ENCODE peak calls at places on chromosomes 3 and 15, in ten cellular contexts. W is suprapubic skin; X is CD4-positive, alpha-beta T cell; N is AG04450; I is NCI-H1105; O is stimulated activated naive B cell treated with anti-CD40 and anti-IgM and Interleukin-4, amounts not matched to agents 10 μg/mL and 1 μg/mL and 100 μg/mL, for 72 hours; G is CD8-positive, alpha-beta memory T cell; U is right cardiac atrium; C is foreskin melanocyte; B is activated effector memory CD4-positive, alpha-beta T cell treated with anti-CD3 and anti-CD28 coated beads, Interleukin-2, amount 50 U/mL, for 16 hours. J is an unnamed sample.

GRCh38 chr3:133192363-133192945 is 154.3 kb downstream of the TMEM108 start:
- DNase-seq in W (no peak), X (no peak), N (no peak), I (no peak), O (no peak), G (no peak), U (no peak), C (no peak), B (no peak), J (no peak)

GRCh38 chr15:47794266-47794914 is 77.1 kb downstream of the SEMA6D start:
- DNase-seq in W (no peak), X (no peak), N (no peak), I (no peak), O (no peak), G (no peak), U (no peak), C (no peak), B (no peak), J (no peak)

GRCh38 chr3:171972965-171973364 is 66.4 kb upstream of the FNDC3B start:
- DNase-seq in W (no peak), X (no peak), N (no peak), I (no peak), O (no peak), G (no peak), U (peak; percentile 63), C (no peak), B (no peak), J (no peak)

GRCh38 chr3:32109256-32109655 is 2.8 kb downstream of the GPD1L start:
- DNase-seq in W (peak; percentile 93), X (no peak), N (no peak), I (peak; percentile 82), O (no peak), G (no peak), U (peak; percentile 91), C (no peak), B (no peak), J (no peak)

GRCh38 chr3:157429703-157430102 is 6.9 kb upstream of the PTX3 start:
- DNase-seq in W (no peak), X (no peak), N (no peak), I (no peak), O (no peak), G (no peak), U (no peak), C (peak; percentile 51), B (no peak), J (no peak)

GRCh38 chr15:54566654-54567053 is 588.4 kb downstream of the UNC13C start:
- DNase-seq in W (no peak), X (no peak), N (no peak), I (no peak), O (no peak), G (no peak), U (no peak), C (no peak), B (no peak), J (no peak)

GRCh38 chr15:78991476-78991875 is 46.6 kb upstream of the CTSH start:
- DNase-seq in W (no peak), X (no peak), N (peak; percentile 15), I (no peak), O (no peak), G (no peak), U (no peak), C (no peak), B (no peak), J (no peak)

GRCh38 chr3:40768536-40768935 is 243.8 kb downstream of the ZNF621 start:
- DNase-seq in W (no peak), X (no peak), N (no peak), I (no peak), O (no peak), G (no peak), U (no peak), C (no peak), B (no peak), J (no peak)

GRCh38 chr3:50246517-50246954 is 10.5 kb downstream of the GNAI2 start:
- DNase-seq in W (no peak), X (peak; percentile 62), N (no peak), I (no peak), O (peak; percentile 70), G (peak; percentile 80), U (peak; percentile 69), C (peak; percentile 74), B (peak; percentile 93), J (peak; percentile 83)

GRCh38 chr3:136277634-136278033 is 27.5 kb downstream of the PCCB start:
- DNase-seq in W (no peak), X (no peak), N (no peak), I (peak; percentile 91), O (no peak), G (no peak), U (no peak), C (no peak), B (no peak), J (no peak)

GRCh38 chr3:145678401-145678800 is 482.6 kb downstream of the PLOD2 start:
- DNase-seq in W (no peak), X (no peak), N (no peak), I (no peak), O (no peak), G (no peak), U (no peak), C (peak; percentile 8), B (no peak), J (no peak)

GRCh38 chr3:129534428-129535027 is 6.1 kb downstream of the RHO start:
- DNase-seq in W (no peak), X (no peak), N (no peak), I (no peak), O (no peak), G (no peak), U (no peak), C (no peak), B (no peak), J (no peak)

GRCh38 chr15:94582368-94582767 is 351.0 kb downstream of the MCTP2 start:
- DNase-seq in W (no peak), X (no peak), N (no peak), I (no peak), O (no peak), G (no peak), U (peak; percentile 18), C (peak; percentile 44), B (no peak), J (no peak)

GRCh38 chr3:149599236-149599635 is 58.6 kb downstream of the WWTR1 start:
- DNase-seq in W (no peak), X (no peak), N (no peak), I (no peak), O (no peak), G (no peak), U (peak; percentile 67), C (no peak), B (no peak), J (no peak)

GRCh38 chr3:179410317-179410716 is 41.0 kb downstream of the GNB4 start:
- DNase-seq in W (no peak), X (no peak), N (no peak), I (no peak), O (no peak), G (no peak), U (no peak), C (no peak), B (no peak), J (no peak)

GRCh38 chr3:9213019-9213646 is 36.3 kb downstream of the SRGAP3 start:
- DNase-seq in W (no peak), X (no peak), N (no peak), I (no peak), O (no peak), G (no peak), U (no peak), C (no peak), B (no peak), J (no peak)

GRCh38 chr3:171801738-171802600 is 8.3 kb downstream of the PLD1 start:
- DNase-seq in W (no peak), X (no peak), N (peak; percentile 68), I (no peak), O (no peak), G (no peak), U (no peak), C (no peak), B (no peak), J (no peak)

GRCh38 chr3:93979850-93980677 is at the start of gene ARL13B:
- DNase-seq in W (peak; percentile 99), X (peak; percentile 87), N (peak; percentile 93), I (peak; percentile 99), O (peak; percentile 95), G (peak; percentile 94), U (peak; percentile 99), C (peak; percentile 99), B (peak; percentile 98), J (peak; percentile 83)

GRCh38 chr15:69357773-69358765 is 56.1 kb upstream of the KIF23 start:
- DNase-seq in W (no peak), X (no peak), N (no peak), I (no peak), O (no peak), G (no peak), U (no peak), C (no peak), B (no peak), J (no peak)

GRCh38 chr15:59278120-59278519 is 71.5 kb downstream of the LDHAL6B start:
- DNase-seq in W (no peak), X (no peak), N (no peak), I (no peak), O (no peak), G (no peak), U (no peak), C (peak; percentile 72), B (no peak), J (no peak)

GRCh38 chr15:83112233-83112958 is 5.0 kb downstream of the TM6SF1 start:
- DNase-seq in W (no peak), X (no peak), N (peak; percentile 78), I (no peak), O (no peak), G (no peak), U (peak; percentile 37), C (no peak), B (no peak), J (no peak)

GRCh38 chr3:188941103-188941502 is 230.7 kb upstream of the TPRG1 start:
- DNase-seq in W (no peak), X (no peak), N (no peak), I (no peak), O (peak; percentile 50), G (no peak), U (no peak), C (no peak), B (no peak), J (no peak)

GRCh38 chr3:127043041-127043641 is 60.2 kb downstream of the PLXNA1 start:
- DNase-seq in W (no peak), X (no peak), N (no peak), I (no peak), O (no peak), G (no peak), U (no peak), C (no peak), B (peak; percentile 33), J (no peak)

GRCh38 chr3:58391156-58391865 is 42.3 kb downstream of the PDHB start:
- DNase-seq in W (no peak), X (no peak), N (no peak), I (no peak), O (no peak), G (no peak), U (no peak), C (no peak), B (no peak), J (no peak)

GRCh38 chr3:151955356-151955755 is 81.9 kb downstream of the SUCNR1 start:
- DNase-seq in W (no peak), X (no peak), N (no peak), I (no peak), O (no peak), G (no peak), U (no peak), C (no peak), B (no peak), J (no peak)

GRCh38 chr3:165837058-165837525 is at the start of gene BCHE:
- DNase-seq in W (no peak), X (no peak), N (peak; percentile 42), I (peak; percentile 11), O (no peak), G (no peak), U (peak; percentile 42), C (peak; percentile 85), B (no peak), J (no peak)

GRCh38 chr3:105809204-105809893 is 59.5 kb downstream of the CBLB start:
- DNase-seq in W (no peak), X (no peak), N (no peak), I (no peak), O (no peak), G (no peak), U (no peak), C (peak; percentile 68), B (no peak), J (no peak)